ENCODE peak calls at places on chromosomes 5 and 9, in four cellular contexts. One of them, this sample, is unnamed.
A peak's percentile ranks its signal among the peaks of the same experiment; 100 is the strongest.

GRCh38 chr5:21701317-21701716 is 1151.8 kb downstream of the CDH12 start:
- DNase-seq in GM12878: peak; percentile 2
- DNase-seq in H1: no peak
- DNase-seq in HepG2: no peak
- DNase-seq in this sample: no peak

GRCh38 chr5:125140855-125141254 is 394.4 kb upstream of the ZNF608 start:
- DNase-seq in GM12878: no peak
- DNase-seq in H1: no peak
- DNase-seq in HepG2: peak; percentile 9
- DNase-seq in this sample: no peak

GRCh38 chr5:150341331-150341730 is 16.2 kb upstream of the TCOF1 start:
- DNase-seq in H1: no peak
- DNase-seq in GM12878: no peak
- DNase-seq in HepG2: no peak
- DNase-seq in this sample: no peak

GRCh38 chr5:142280066-142281011 is 44.5 kb downstream of the SPRY4 start:
- DNase-seq in H1: peak; percentile 77
- DNase-seq in GM12878: no peak
- DNase-seq in HepG2: peak; percentile 83
- DNase-seq in this sample: no peak

GRCh38 chr9:70021026-70021571 is 22.5 kb upstream of the MAMDC2 start:
- DNase-seq in HepG2: no peak
- DNase-seq in H1: no peak
- DNase-seq in GM12878: no peak
- DNase-seq in this sample: no peak

GRCh38 chr5:58197875-58198274 is 262.0 kb downstream of the PLK2 start:
- DNase-seq in GM12878: no peak
- DNase-seq in H1: no peak
- DNase-seq in HepG2: no peak
- DNase-seq in this sample: no peak

GRCh38 chr5:32506251-32506661 is 61.7 kb upstream of the ZFR start:
- DNase-seq in GM12878: no peak
- DNase-seq in H1: no peak
- DNase-seq in HepG2: no peak
- DNase-seq in this sample: no peak

GRCh38 chr5:168885324-168886120 is 306.4 kb upstream of the PANK3 start:
- DNase-seq in HepG2: no peak
- DNase-seq in GM12878: no peak
- DNase-seq in H1: no peak
- DNase-seq in this sample: no peak

GRCh38 chr9:127778280-127779135 is at the start of gene SH2D3C:
- DNase-seq in H1: no peak
- DNase-seq in HepG2: no peak
- DNase-seq in GM12878: no peak
- DNase-seq in this sample: no peak

GRCh38 chr9:110213413-110214044 is 5.6 kb upstream of the C9orf152 start:
- DNase-seq in H1: no peak
- DNase-seq in GM12878: no peak
- DNase-seq in HepG2: peak; percentile 57
- DNase-seq in this sample: no peak

GRCh38 chr5:160507181-160507811 is 85.6 kb downstream of the PTTG1 start:
- DNase-seq in GM12878: no peak
- DNase-seq in HepG2: no peak
- DNase-seq in H1: no peak
- DNase-seq in this sample: no peak

GRCh38 chr5:2030131-2030530 is 147.4 kb upstream of the IRX4 start:
- DNase-seq in H1: peak; percentile 7
- DNase-seq in GM12878: no peak
- DNase-seq in HepG2: no peak
- DNase-seq in this sample: no peak

GRCh38 chr9:131422241-131422792 is 28.4 kb downstream of the PRRC2B start:
- DNase-seq in H1: no peak
- DNase-seq in HepG2: no peak
- DNase-seq in GM12878: no peak
- DNase-seq in this sample: no peak

GRCh38 chr5:108232805-108233204 is 149.1 kb downstream of the FBXL17 start:
- DNase-seq in GM12878: no peak
- DNase-seq in H1: no peak
- DNase-seq in HepG2: no peak
- DNase-seq in this sample: no peak

GRCh38 chr5:123125953-123126352 is 36.9 kb downstream of the PRDM6 start:
- DNase-seq in H1: no peak
- DNase-seq in GM12878: no peak
- DNase-seq in HepG2: no peak
- DNase-seq in this sample: no peak

GRCh38 chr5:126450388-126450787 is 27.2 kb downstream of the GRAMD2B start:
- DNase-seq in HepG2: no peak
- DNase-seq in H1: no peak
- DNase-seq in GM12878: no peak
- DNase-seq in this sample: no peak

GRCh38 chr9:108816037-108816436 is 39.7 kb downstream of the ACTL7B start:
- DNase-seq in HepG2: peak; percentile 60
- DNase-seq in H1: no peak
- DNase-seq in GM12878: no peak
- DNase-seq in this sample: no peak

GRCh38 chr9:5851445-5851844 is 18.5 kb upstream of the ERMP1 start:
- DNase-seq in GM12878: peak; percentile 90
- DNase-seq in H1: no peak
- DNase-seq in HepG2: no peak
- DNase-seq in this sample: no peak

GRCh38 chr5:39195198-39195826 is 24.1 kb downstream of the FYB1 start:
- DNase-seq in H1: no peak
- DNase-seq in GM12878: no peak
- DNase-seq in HepG2: no peak
- DNase-seq in this sample: no peak

GRCh38 chr5:111813520-111813919 is 56.5 kb upstream of the NREP start:
- DNase-seq in H1: no peak
- DNase-seq in GM12878: no peak
- DNase-seq in HepG2: no peak
- DNase-seq in this sample: no peak

GRCh38 chr9:27426717-27427645 is 97.1 kb upstream of the IFNK start:
- DNase-seq in GM12878: no peak
- DNase-seq in H1: no peak
- DNase-seq in HepG2: no peak
- DNase-seq in this sample: peak; percentile 23

GRCh38 chr5:154598021-154598420 is 120.0 kb upstream of the HAND1 start:
- DNase-seq in HepG2: no peak
- DNase-seq in H1: no peak
- DNase-seq in GM12878: no peak
- DNase-seq in this sample: no peak

GRCh38 chr5:32000726-32001125 is 173.4 kb downstream of the GOLPH3 start:
- DNase-seq in HepG2: no peak
- DNase-seq in H1: no peak
- DNase-seq in GM12878: no peak
- DNase-seq in this sample: no peak

GRCh38 chr5:121987052-121987684 is 25.4 kb downstream of the SRFBP1 start:
- DNase-seq in HepG2: no peak
- DNase-seq in GM12878: no peak
- DNase-seq in H1: no peak
- DNase-seq in this sample: no peak

GRCh38 chr5:104998169-104998568 is 1435.6 kb upstream of the NUDT12 start:
- DNase-seq in HepG2: no peak
- DNase-seq in H1: no peak
- DNase-seq in GM12878: no peak
- DNase-seq in this sample: no peak

GRCh38 chr5:61289241-61289640 is 42.8 kb upstream of the ZSWIM6 start:
- DNase-seq in HepG2: no peak
- DNase-seq in GM12878: no peak
- DNase-seq in H1: no peak
- DNase-seq in this sample: peak; percentile 36

GRCh38 chr9:136545966-136546696 is at the start of gene NOTCH1:
- DNase-seq in HepG2: peak; percentile 30
- DNase-seq in GM12878: peak; percentile 80
- DNase-seq in H1: peak; percentile 86
- DNase-seq in this sample: peak; percentile 88

GRCh38 chr9:14400658-14400995 is 86.7 kb upstream of the NFIB start:
- DNase-seq in GM12878: no peak
- DNase-seq in H1: peak; percentile 64
- DNase-seq in HepG2: peak; percentile 35
- DNase-seq in this sample: peak; percentile 39

GRCh38 chr5:131475416-131476045 is 159.5 kb downstream of the RAPGEF6 start:
- DNase-seq in HepG2: no peak
- DNase-seq in GM12878: no peak
- DNase-seq in H1: no peak
- DNase-seq in this sample: no peak

GRCh38 chr9:626591-626990 is 214.9 kb upstream of the DMRT1 start:
- DNase-seq in GM12878: no peak
- DNase-seq in H1: no peak
- DNase-seq in HepG2: no peak
- DNase-seq in this sample: no peak

GRCh38 chr9:136846376-136847064 is 2.7 kb upstream of the PHPT1 start:
- DNase-seq in HepG2: no peak
- DNase-seq in H1: no peak
- DNase-seq in GM12878: no peak
- DNase-seq in this sample: no peak

GRCh38 chr5:113119271-113119924 is 142.8 kb downstream of the DCP2 start:
- DNase-seq in HepG2: no peak
- DNase-seq in GM12878: no peak
- DNase-seq in H1: no peak
- DNase-seq in this sample: no peak

GRCh38 chr5:78699565-78700143 is 51.1 kb upstream of the LHFPL2 start:
- DNase-seq in GM12878: no peak
- DNase-seq in H1: no peak
- DNase-seq in HepG2: peak; percentile 64
- DNase-seq in this sample: no peak

GRCh38 chr9:4306066-4306787 is 6.4 kb upstream of the GLIS3 start:
- DNase-seq in GM12878: no peak
- DNase-seq in HepG2: peak; percentile 71
- DNase-seq in H1: no peak
- DNase-seq in this sample: no peak

GRCh38 chr9:98094316-98094715 is 24.7 kb downstream of the TRIM14 start:
- DNase-seq in HepG2: no peak
- DNase-seq in H1: no peak
- DNase-seq in GM12878: no peak
- DNase-seq in this sample: no peak

GRCh38 chr9:98092633-98092971 is 26.4 kb downstream of the TRIM14 start:
- DNase-seq in HepG2: no peak
- DNase-seq in GM12878: no peak
- DNase-seq in H1: no peak
- DNase-seq in this sample: no peak

GRCh38 chr9:98094851-98095250 is 24.2 kb downstream of the TRIM14 start:
- DNase-seq in HepG2: no peak
- DNase-seq in GM12878: no peak
- DNase-seq in H1: no peak
- DNase-seq in this sample: no peak

GRCh38 chr9:98095401-98095800 is 23.6 kb downstream of the TRIM14 start:
- DNase-seq in GM12878: no peak
- DNase-seq in H1: no peak
- DNase-seq in HepG2: no peak
- DNase-seq in this sample: no peak

DNA sequence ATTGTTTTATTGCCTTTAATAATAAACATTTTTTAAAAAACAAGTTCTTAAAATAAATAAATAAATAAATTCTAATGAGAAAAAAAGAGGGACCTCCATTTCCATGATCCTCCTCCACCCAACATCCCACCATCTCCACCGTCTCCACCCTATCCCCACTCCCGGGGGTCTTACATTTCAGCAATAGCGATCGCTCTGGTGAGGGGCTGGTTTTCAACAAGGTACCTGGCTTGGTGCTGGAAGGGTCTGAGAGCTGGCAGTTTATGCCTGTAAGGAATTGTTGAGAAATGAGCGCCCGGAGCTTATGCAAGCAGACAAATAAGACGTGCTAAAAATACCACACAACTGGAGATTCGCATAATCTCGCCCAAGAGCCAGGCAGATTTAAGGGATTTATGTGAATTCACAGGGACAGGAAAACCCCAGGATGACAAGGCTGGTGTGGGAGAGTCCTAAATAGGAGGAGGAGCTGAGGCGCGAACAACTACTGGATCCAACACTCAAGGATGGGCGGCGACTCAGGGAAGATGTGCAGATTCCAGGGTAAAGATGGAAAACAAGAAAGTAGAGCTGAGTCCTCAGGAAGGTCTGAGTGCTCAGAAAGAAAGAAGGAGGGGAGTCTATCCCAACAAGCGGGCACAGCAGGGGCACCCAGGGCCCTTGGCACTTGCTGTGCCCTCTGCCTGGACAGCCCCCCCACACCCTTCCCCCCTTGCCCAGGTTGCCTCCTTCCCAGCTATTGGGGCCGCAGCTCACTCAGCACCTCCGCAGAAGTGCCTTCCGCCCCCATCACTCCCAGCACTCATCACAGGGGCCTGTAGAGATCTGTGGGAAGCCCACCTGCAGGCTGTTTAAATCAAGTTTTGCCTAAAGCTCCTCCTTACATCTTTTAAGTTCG is 27.0 kb downstream of the TRIM14 start:
- DNase-seq in H1: peak; percentile 60
- DNase-seq in HepG2: no peak
- DNase-seq in GM12878: no peak
- DNase-seq in this sample: no peak
- TF ChIP-seq SUZ12 in H1: no peak
- TF ChIP-seq SUZ12 in HepG2: no peak
- TF ChIP-seq SUZ12 in GM12878: no peak
- TF ChIP-seq SUZ12 in this sample: no peak

GRCh38 chr5:100758306-100758705 is 144.8 kb downstream of the ST8SIA4 start:
- DNase-seq in HepG2: no peak
- DNase-seq in GM12878: no peak
- DNase-seq in H1: no peak
- DNase-seq in this sample: no peak
- H3K4me3 ChIP-seq in HepG2: no peak overlapping the region
- H3K4me3 ChIP-seq in GM12878: no peak overlapping the region
- H3K4me3 ChIP-seq in H1: no peak overlapping the region
- H3K4me3 ChIP-seq in this sample: no peak overlapping the region

DNA sequence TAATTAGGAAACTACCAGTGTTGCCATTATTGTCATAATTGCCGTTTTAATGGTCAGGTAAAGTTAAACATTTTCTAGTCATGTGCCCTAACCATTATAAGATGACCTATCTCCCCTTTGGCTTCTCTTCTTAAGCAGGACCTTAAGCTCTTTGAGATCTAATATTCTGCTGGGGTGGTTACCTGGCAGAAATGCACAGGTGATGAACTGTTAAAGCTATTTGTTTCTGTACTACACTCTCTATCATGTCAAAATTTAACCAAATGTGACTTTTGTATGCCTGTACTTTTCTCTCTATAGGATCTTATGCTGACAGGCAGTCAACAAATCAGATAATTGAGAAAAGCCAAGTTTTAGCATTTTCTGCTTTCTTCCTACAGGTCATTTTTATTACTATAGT is 23.3 kb downstream of the ALDH1A1 start:
- DNase-seq in GM12878: no peak
- DNase-seq in HepG2: no peak
- DNase-seq in H1: no peak
- DNase-seq in this sample: no peak
- TF ChIP-seq SUZ12 in GM12878: no peak
- TF ChIP-seq SUZ12 in HepG2: no peak
- TF ChIP-seq SUZ12 in H1: no peak
- TF ChIP-seq SUZ12 in this sample: no peak

DNA sequence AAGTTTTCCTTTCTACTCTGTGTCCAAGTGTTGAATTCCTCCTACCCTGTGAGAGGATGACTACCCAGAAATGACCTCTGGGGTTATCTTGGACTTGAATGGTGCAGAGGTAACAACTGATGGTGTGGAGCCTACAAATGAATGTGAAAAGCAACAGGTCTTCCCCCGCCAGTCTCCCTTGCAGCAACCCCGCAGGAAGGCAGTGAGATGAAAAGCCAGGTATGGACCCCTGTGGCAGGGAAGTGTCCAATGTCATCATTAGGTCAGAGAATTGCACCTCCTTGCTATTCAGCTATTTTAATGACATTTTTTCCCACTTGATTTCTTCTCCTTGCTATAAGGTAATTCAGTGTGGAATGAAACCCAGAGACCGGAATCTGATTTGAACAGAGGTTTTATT is 58.5 kb downstream of the MAT2B start:
- DNase-seq in GM12878: no peak
- DNase-seq in H1: no peak
- DNase-seq in HepG2: no peak
- DNase-seq in this sample: no peak
- H3K4me3 ChIP-seq in GM12878: no peak overlapping the region
- H3K4me3 ChIP-seq in H1: no peak overlapping the region
- H3K4me3 ChIP-seq in HepG2: no peak overlapping the region
- H3K4me3 ChIP-seq in this sample: no peak overlapping the region